ENCODE peak calls at places on chromosomes 5 and 9, in four cellular contexts. X is A549, N is HepG2, R is K562. J is an unnamed sample.

GRCh38 chr5:425714-426113 is 17.3 kb upstream of the EXOC3 start:
- DNase-seq in X (no peak), N (no peak), R (no peak), J (no peak)

GRCh38 chr5:169354263-169354662 is 53.3 kb upstream of the SLIT3 start:
- DNase-seq in X (peak; percentile 20), N (no peak), R (no peak), J (no peak)

GRCh38 chr9:33375841-33376321 is 26.5 kb downstream of the AQP7 start:
- DNase-seq in X (no peak), N (no peak), R (peak; percentile 63), J (no peak)

GRCh38 chr5:165325201-165325600 is 1819.8 kb downstream of the MAT2B start:
- DNase-seq in X (no peak), N (no peak), R (no peak), J (no peak)

GRCh38 chr5:158752656-158752973 is 347.1 kb downstream of the EBF1 start:
- DNase-seq in X (no peak), N (no peak), R (no peak), J (no peak)

GRCh38 chr9:89021154-89021803 is 30.0 kb downstream of the S1PR3 start:
- DNase-seq in X (peak; percentile 41), N (no peak), R (no peak), J (no peak)

GRCh38 chr9:128887914-128888350 is 6.0 kb downstream of the LRRC8A start:
- DNase-seq in X (no peak), N (no peak), R (no peak), J (peak; percentile 81)

GRCh38 chr9:124718928-124719327 is 52.2 kb downstream of the NR6A1 start:
- DNase-seq in X (no peak), N (no peak), R (no peak), J (no peak)

GRCh38 chr5:88279584-88279983 is 10.9 kb upstream of the TMEM161B start:
- DNase-seq in X (no peak), N (no peak), R (no peak), J (no peak)

GRCh38 chr9:127455299-127455992 is 4.1 kb downstream of the LRSAM1 start:
- DNase-seq in X (peak; percentile 40), N (no peak), R (peak; percentile 55), J (no peak)

GRCh38 chr9:137582286-137582860 is 3.6 kb upstream of the DPH7 start:
- DNase-seq in X (no peak), N (no peak), R (no peak), J (peak; percentile 66)

GRCh38 chr5:160342413-160342941 is 27.9 kb downstream of the C1QTNF2 start:
- DNase-seq in X (no peak), N (no peak), R (no peak), J (no peak)

GRCh38 chr5:75340714-75341478 is 3.9 kb downstream of the HMGCR start:
- DNase-seq in X (no peak), N (no peak), R (no peak), J (no peak)

GRCh38 chr9:87494970-87495471 is 2.6 kb upstream of the DAPK1 start:
- DNase-seq in X (no peak), N (no peak), R (peak; percentile 19), J (no peak)

GRCh38 chr5:66080664-66081063 is 63.4 kb upstream of the SREK1 start:
- DNase-seq in X (no peak), N (no peak), R (no peak), J (no peak)

GRCh38 chr9:137583957-137584356 is 5.2 kb upstream of the DPH7 start:
- DNase-seq in X (no peak), N (no peak), R (no peak), J (no peak)

GRCh38 chr5:67693956-67694564 is 497.5 kb upstream of the CD180 start:
- DNase-seq in X (no peak), N (no peak), R (no peak), J (no peak)

GRCh38 chr5:172905771-172906170 is 53.5 kb upstream of the RPL26L1 start:
- DNase-seq in X (no peak), N (no peak), R (no peak), J (no peak)

GRCh38 chr9:134372621-134373267 is 46.5 kb downstream of the RXRA start:
- DNase-seq in X (no peak), N (no peak), R (no peak), J (no peak)

GRCh38 chr9:19154135-19154612 is 26.9 kb upstream of the PLIN2 start:
- DNase-seq in X (no peak), N (peak; percentile 92), R (peak; percentile 71), J (no peak)

GRCh38 chr9:100419166-100419565 is 7.8 kb upstream of the MSANTD3 start:
- DNase-seq in X (no peak), N (no peak), R (no peak), J (no peak)

GRCh38 chr5:26192496-26192895 is 845.9 kb downstream of the CDH9 start:
- DNase-seq in X (peak; percentile 1), N (no peak), R (no peak), J (no peak)

GRCh38 chr5:118989816-118990215 is 1.5 kb upstream of the DTWD2 start:
- DNase-seq in X (no peak), N (no peak), R (no peak), J (no peak)

GRCh38 chr5:150180241-150181027 is 9.4 kb upstream of the SLC6A7 start:
- DNase-seq in X (no peak), N (no peak), R (no peak), J (no peak)

GRCh38 chr9:89677696-89678393 is 73.0 kb downstream of the GADD45G start:
- DNase-seq in X (no peak), N (no peak), R (no peak), J (peak; percentile 71)

GRCh38 chr5:110909950-110910349 is 161.6 kb upstream of the TSLP start:
- DNase-seq in X (no peak), N (no peak), R (no peak), J (no peak)

DNA sequence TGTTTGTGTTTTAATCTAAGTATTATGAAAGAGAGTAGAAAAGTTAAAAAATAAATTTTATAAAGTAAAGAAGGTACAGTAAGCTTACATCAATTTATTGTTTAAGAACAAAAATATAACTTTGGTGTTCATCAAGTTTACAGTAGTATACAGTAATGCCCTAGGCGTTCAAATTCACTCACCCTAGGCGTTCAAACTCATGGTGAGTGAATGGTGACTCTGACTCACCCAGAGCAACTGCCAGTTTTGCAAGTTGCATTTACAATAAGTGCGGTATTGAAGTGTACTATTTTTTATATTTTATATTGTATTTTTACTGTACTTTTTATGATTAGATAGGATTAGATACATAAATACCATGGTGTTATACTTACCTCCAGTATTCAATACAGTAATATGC is 421.3 kb downstream of the CDH12 start:
- DNase-seq in X (no peak), N (no peak), R (no peak), J (no peak)
- TF ChIP-seq PHF8 in X (no peak), N (no peak), R (no peak), J (no peak)

GRCh38 chr5:71924980-71925379 is 182.3 kb upstream of the MAP1B start:
- DNase-seq in X (no peak), N (no peak), R (no peak), J (no peak)
- TF ChIP-seq PHF8 in X (no peak), N (no peak), R (no peak), J (no peak)

DNA sequence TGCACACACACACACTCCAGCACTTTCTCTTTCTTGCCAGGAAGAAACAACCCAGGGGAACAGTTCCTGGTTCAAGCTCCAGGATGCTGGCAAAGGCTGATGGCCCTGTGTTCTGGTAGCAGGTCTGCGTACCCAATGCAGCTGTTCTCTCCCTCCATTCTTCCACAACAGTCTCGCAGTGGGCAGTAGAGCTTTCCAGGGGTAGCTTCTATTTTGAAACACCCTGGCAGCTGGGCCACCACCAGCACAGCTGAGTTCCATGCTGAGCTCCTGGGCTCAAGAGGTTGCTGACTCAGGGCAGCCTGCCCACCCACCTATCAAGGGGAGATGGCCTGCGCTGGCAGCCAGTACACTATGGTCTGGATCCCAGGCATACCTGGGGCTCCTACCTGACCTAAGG is 4.7 kb downstream of the VDAC1 start:
- DNase-seq in X (no peak), N (no peak), R (no peak), J (no peak)
- TF ChIP-seq PHF8 in X (no peak), N (no peak), R (no peak), J (no peak)

GRCh38 chr5:167819406-167819805 is 472.0 kb upstream of the WWC1 start:
- DNase-seq in X (no peak), N (no peak), R (no peak), J (no peak)

GRCh38 chr5:167813381-167813780 is 478.1 kb upstream of the WWC1 start:
- DNase-seq in X (no peak), N (no peak), R (no peak), J (no peak)

GRCh38 chr5:167814828-167815227 is 476.6 kb upstream of the WWC1 start:
- DNase-seq in X (no peak), N (no peak), R (no peak), J (no peak)

GRCh38 chr5:167816864-167817263 is 474.6 kb upstream of the WWC1 start:
- DNase-seq in X (no peak), N (no peak), R (no peak), J (no peak)

GRCh38 chr5:167816354-167816753 is 475.1 kb upstream of the WWC1 start:
- DNase-seq in X (no peak), N (no peak), R (no peak), J (no peak)
- TF ChIP-seq PHF8 in X (no peak), N (no peak), R (no peak), J (no peak)

DNA sequence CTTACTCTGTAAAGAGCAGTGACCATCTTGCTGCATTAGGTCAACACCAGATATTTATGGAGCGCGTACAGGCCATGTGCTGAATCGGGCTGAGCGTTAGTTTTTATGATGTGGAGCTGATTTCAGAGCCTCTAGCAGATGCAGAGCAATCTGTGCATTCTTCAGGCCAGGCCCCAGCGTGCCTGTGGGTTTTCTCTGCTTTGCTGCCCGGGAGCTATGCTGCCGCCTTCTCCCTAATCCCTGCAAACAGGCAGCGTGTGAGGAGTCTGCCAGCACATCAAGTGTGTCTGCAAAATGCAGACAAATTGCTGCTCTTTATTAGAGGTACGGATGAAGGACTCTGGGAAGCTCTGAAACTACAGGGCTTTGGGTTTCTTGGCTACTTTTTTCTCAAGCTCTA is 170.0 kb downstream of the NTRK2 start:
- DNase-seq in X (no peak), N (no peak), R (no peak), J (no peak)
- TF ChIP-seq PHF8 in X (no peak), N (no peak), R (no peak), J (no peak)